ENCODE peak calls at places on chromosomes 6 and 20, in five cellular contexts. W is MM.1S, K is K562, O is IMR-90, Y is astrocyte. Q is an unnamed sample.
A peak's percentile ranks its signal among the peaks of the same experiment; 100 is the strongest.

GRCh38 chr20:8860011-8860495 is 208.8 kb upstream of the PLCB4 start:
- DNase-seq in K (no peak), W (no peak), Y (peak; percentile 92), O (peak; percentile 98), Q (no peak)

GRCh38 chr6:88380618-88381288 is 214.6 kb upstream of the CNR1 start:
- DNase-seq in W (no peak), K (no peak), Y (peak; percentile 31), O (no peak), Q (no peak)

GRCh38 chr6:85015396-85015990 is 251.1 kb upstream of the TBX18 start:
- DNase-seq in K (peak; percentile 61), Y (peak; percentile 8), W (no peak), O (peak; percentile 42), Q (no peak)

GRCh38 chr6:111978826-111979225 is 75.1 kb upstream of the CCN6 start:
- DNase-seq in K (no peak), Y (no peak), W (no peak), O (no peak), Q (no peak)

GRCh38 chr20:38534756-38535155 is 46.2 kb upstream of the ADIG start:
- DNase-seq in O (no peak), W (no peak), Y (no peak), K (no peak), Q (no peak)

GRCh38 chr6:151052021-151052646 is 186.6 kb downstream of the MTHFD1L start:
- DNase-seq in K (no peak), W (no peak), Y (no peak), O (no peak), Q (no peak)

GRCh38 chr6:87731818-87732661 is 30.0 kb upstream of the AKIRIN2 start:
- DNase-seq in Y (peak; percentile 91), W (no peak), K (peak; percentile 51), O (peak; percentile 86), Q (no peak)

GRCh38 chr20:12975833-12976608 is 32.8 kb upstream of the SPTLC3 start:
- DNase-seq in O (no peak), Y (no peak), W (no peak), K (no peak), Q (no peak)

GRCh38 chr6:119273287-119273686 is 76.3 kb downstream of the MAN1A1 start:
- DNase-seq in O (no peak), W (no peak), Y (no peak), K (no peak), Q (no peak)

GRCh38 chr6:31702421-31702818 is 704 bp downstream of the ABHD16A start:
- DNase-seq in K (peak; percentile 87), W (no peak), O (no peak), Y (peak; percentile 4), Q (no peak)

GRCh38 chr20:46371656-46372055 is 34.8 kb downstream of the ELMO2 start:
- DNase-seq in O (no peak), K (no peak), Y (no peak), W (no peak), Q (no peak)

GRCh38 chr6:43627008-43627825 is 1.8 kb downstream of the GTPBP2 start:
- DNase-seq in K (peak; percentile 94), Y (peak; percentile 92), W (peak; percentile 46), O (peak; percentile 99), Q (no peak)

GRCh38 chr20:24469116-24470030 is at the start of gene SYNDIG1:
- DNase-seq in K (no peak), O (no peak), W (peak; percentile 62), Y (no peak), Q (no peak)

GRCh38 chr20:47814632-47815415 is 29.5 kb upstream of the SULF2 start:
- DNase-seq in O (no peak), W (no peak), Y (no peak), K (no peak), Q (no peak)

GRCh38 chr6:138443979-138444378 is 40.0 kb downstream of the HEBP2 start:
- DNase-seq in Y (no peak), W (no peak), K (no peak), O (no peak), Q (no peak)

GRCh38 chr20:56517211-56517610 is 7.3 kb upstream of the FAM209A start:
- DNase-seq in K (no peak), Y (no peak), W (no peak), O (no peak), Q (no peak)

GRCh38 chr20:46849751-46850150 is 44.9 kb upstream of the EYA2 start:
- DNase-seq in K (no peak), Y (no peak), W (no peak), O (no peak), Q (no peak)

GRCh38 chr6:10526156-10526555 is 5.0 kb downstream of the GCNT2 start:
- DNase-seq in O (no peak), K (no peak), W (no peak), Y (peak; percentile 64), Q (no peak)

GRCh38 chr20:38997622-38998021 is 35.5 kb downstream of the DHX35 start:
- DNase-seq in O (no peak), K (peak; percentile 73), W (no peak), Y (peak; percentile 55), Q (peak; percentile 13)

GRCh38 chr6:101986476-101986875 is 593.0 kb downstream of the GRIK2 start:
- DNase-seq in K (no peak), Y (no peak), O (no peak), W (no peak), Q (no peak)

GRCh38 chr20:43942213-43942590 is 27.6 kb downstream of the TOX2 start:
- DNase-seq in K (no peak), O (no peak), W (no peak), Y (no peak), Q (no peak)
- H3K4me3 ChIP-seq in K (no peak overlapping the region), O (no peak overlapping the region), W (peak overlapping the region; percentile 52), Y (no peak overlapping the region), Q (no peak overlapping the region)

GRCh38 chr6:152575186-152575585 is 62.0 kb downstream of the SYNE1 start:
- DNase-seq in W (no peak), O (no peak), Y (no peak), K (no peak), Q (no peak)

GRCh38 chr6:152571089-152571488 is 66.1 kb downstream of the SYNE1 start:
- DNase-seq in W (no peak), O (no peak), K (no peak), Y (no peak), Q (no peak)

GRCh38 chr6:152573762-152574161 is 63.4 kb downstream of the SYNE1 start:
- DNase-seq in Y (no peak), O (peak; percentile 18), K (no peak), W (no peak), Q (no peak)

GRCh38 chr6:152571863-152572394 is 65.2 kb downstream of the SYNE1 start:
- DNase-seq in W (no peak), K (no peak), Y (no peak), O (no peak), Q (no peak)

GRCh38 chr6:152572395-152573061 is 64.6 kb downstream of the SYNE1 start:
- DNase-seq in K (no peak), W (no peak), O (peak; percentile 5), Y (peak; percentile 33), Q (no peak)
- H2AFZ ChIP-seq in K (no peak overlapping the region), W (no peak overlapping the region), O (no peak overlapping the region), Y (no peak overlapping the region), Q (no peak overlapping the region)

GRCh38 chr6:28371706-28372451 is 22.1 kb downstream of the ZKSCAN3 start:
- DNase-seq in O (no peak), Y (no peak), W (no peak), K (peak; percentile 34), Q (peak; percentile 19)
- H3K4me3 ChIP-seq in O (no peak overlapping the region), Y (no peak overlapping the region), W (no peak overlapping the region), K (no peak overlapping the region), Q (no peak overlapping the region)

DNA sequence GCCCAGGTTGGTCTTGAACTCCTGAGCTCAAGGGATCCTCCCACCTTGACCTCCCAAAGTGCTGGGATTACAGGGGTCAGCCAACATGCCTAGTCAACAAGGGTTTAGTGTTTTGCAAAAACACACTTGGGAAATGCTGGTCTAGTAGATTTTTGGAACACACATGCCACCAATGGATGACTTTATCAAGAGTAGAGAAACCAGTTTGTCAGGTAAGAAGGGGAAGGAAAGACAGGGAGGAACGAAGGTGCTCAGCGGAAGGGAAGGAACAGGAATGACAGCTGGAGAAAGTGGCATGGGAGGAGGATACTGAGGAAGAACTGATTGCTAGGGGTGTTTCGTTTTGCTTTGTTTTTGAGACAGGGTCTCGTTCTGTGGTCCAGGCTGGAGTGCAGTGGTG is 15.6 kb upstream of the SEC63 start:
- DNase-seq in W (no peak), K (no peak), Y (no peak), O (no peak), Q (no peak)
- H2AFZ ChIP-seq in W (no peak overlapping the region), K (no peak overlapping the region), Y (no peak overlapping the region), O (no peak overlapping the region), Q (no peak overlapping the region)

GRCh38 chr6:144033816-144034540 is 25.9 kb upstream of the PLAGL1 start:
- DNase-seq in W (no peak), K (peak; percentile 32), O (peak; percentile 69), Y (peak; percentile 71), Q (no peak)

GRCh38 chr6:144036064-144036873 is 28.2 kb upstream of the PLAGL1 start:
- DNase-seq in K (peak; percentile 30), O (peak; percentile 40), Y (no peak), W (no peak), Q (no peak)
- H3K4me3 ChIP-seq in K (no peak overlapping the region), O (peak overlapping the region; percentile 25), Y (peak overlapping the region; percentile 32), W (no peak overlapping the region), Q (no peak overlapping the region)

Q was measured in OCI-LY7.